ENCODE peak calls at places on chromosome 1, in ten cellular contexts. One of them, this sample, is unnamed.

GRCh38 chr1:34787461-34788420 is 5.1 kb upstream of the GJA4 start:
- DNase-seq in foreskin fibroblast: no peak
- DNase-seq in choroid plexus epithelial cell: peak
- DNase-seq in stomach: no peak
- DNase-seq in CD8-positive, alpha-beta T cell: no peak
- DNase-seq in fibroblast of lung: peak
- DNase-seq in heart left ventricle: no peak
- DNase-seq in OCI-LY7: peak
- DNase-seq in lung: no peak
- DNase-seq in cardiac fibroblast: peak
- DNase-seq in this sample: no peak

GRCh38 chr1:161864577-161864976 is 98.5 kb downstream of the ATF6 start:
- DNase-seq in stomach: no peak
- DNase-seq in foreskin fibroblast: peak
- DNase-seq in CD8-positive, alpha-beta T cell: no peak
- DNase-seq in heart left ventricle: no peak
- DNase-seq in OCI-LY7: no peak
- DNase-seq in choroid plexus epithelial cell: peak
- DNase-seq in fibroblast of lung: peak
- DNase-seq in lung: no peak
- DNase-seq in cardiac fibroblast: peak
- DNase-seq in this sample: no peak

GRCh38 chr1:183244466-183244865 is 58.4 kb downstream of the LAMC2 start:
- DNase-seq in lung: peak
- DNase-seq in stomach: peak
- DNase-seq in OCI-LY7: no peak
- DNase-seq in CD8-positive, alpha-beta T cell: no peak
- DNase-seq in choroid plexus epithelial cell: peak
- DNase-seq in fibroblast of lung: no peak
- DNase-seq in cardiac fibroblast: peak
- DNase-seq in heart left ventricle: peak
- DNase-seq in foreskin fibroblast: peak
- DNase-seq in this sample: no peak

GRCh38 chr1:95033843-95034242 is 38.9 kb downstream of the ALG14 start:
- DNase-seq in OCI-LY7: no peak
- DNase-seq in cardiac fibroblast: no peak
- DNase-seq in choroid plexus epithelial cell: no peak
- DNase-seq in heart left ventricle: no peak
- DNase-seq in foreskin fibroblast: no peak
- DNase-seq in CD8-positive, alpha-beta T cell: no peak
- DNase-seq in stomach: no peak
- DNase-seq in fibroblast of lung: peak
- DNase-seq in lung: no peak
- DNase-seq in this sample: no peak

GRCh38 chr1:239247299-239247698 is 139.1 kb upstream of the CHRM3 start:
- DNase-seq in CD8-positive, alpha-beta T cell: no peak
- DNase-seq in heart left ventricle: no peak
- DNase-seq in OCI-LY7: no peak
- DNase-seq in foreskin fibroblast: no peak
- DNase-seq in cardiac fibroblast: peak
- DNase-seq in stomach: no peak
- DNase-seq in lung: no peak
- DNase-seq in choroid plexus epithelial cell: peak
- DNase-seq in fibroblast of lung: peak
- DNase-seq in this sample: no peak

GRCh38 chr1:110787328-110788071 is 85.4 kb upstream of the CD53 start:
- DNase-seq in cardiac fibroblast: no peak
- DNase-seq in stomach: no peak
- DNase-seq in fibroblast of lung: no peak
- DNase-seq in lung: no peak
- DNase-seq in foreskin fibroblast: no peak
- DNase-seq in CD8-positive, alpha-beta T cell: no peak
- DNase-seq in OCI-LY7: peak
- DNase-seq in heart left ventricle: no peak
- DNase-seq in choroid plexus epithelial cell: no peak
- DNase-seq in this sample: no peak

GRCh38 chr1:239547987-239548386 is 161.6 kb downstream of the CHRM3 start:
- DNase-seq in fibroblast of lung: peak
- DNase-seq in stomach: no peak
- DNase-seq in foreskin fibroblast: no peak
- DNase-seq in choroid plexus epithelial cell: no peak
- DNase-seq in OCI-LY7: no peak
- DNase-seq in heart left ventricle: no peak
- DNase-seq in lung: no peak
- DNase-seq in cardiac fibroblast: no peak
- DNase-seq in CD8-positive, alpha-beta T cell: no peak
- DNase-seq in this sample: no peak

GRCh38 chr1:178727014-178727895 is 2.2 kb downstream of the RALGPS2 start:
- DNase-seq in OCI-LY7: peak
- DNase-seq in stomach: no peak
- DNase-seq in CD8-positive, alpha-beta T cell: no peak
- DNase-seq in choroid plexus epithelial cell: no peak
- DNase-seq in fibroblast of lung: peak
- DNase-seq in lung: no peak
- DNase-seq in heart left ventricle: no peak
- DNase-seq in cardiac fibroblast: peak
- DNase-seq in foreskin fibroblast: no peak
- DNase-seq in this sample: no peak

GRCh38 chr1:14539309-14539708 is 59.2 kb upstream of the KAZN start:
- DNase-seq in fibroblast of lung: no peak
- DNase-seq in cardiac fibroblast: no peak
- DNase-seq in heart left ventricle: no peak
- DNase-seq in CD8-positive, alpha-beta T cell: no peak
- DNase-seq in OCI-LY7: no peak
- DNase-seq in foreskin fibroblast: no peak
- DNase-seq in lung: no peak
- DNase-seq in stomach: no peak
- DNase-seq in choroid plexus epithelial cell: no peak
- DNase-seq in this sample: no peak

GRCh38 chr1:14539953-14540563 is 58.4 kb upstream of the KAZN start:
- DNase-seq in stomach: no peak
- DNase-seq in fibroblast of lung: no peak
- DNase-seq in choroid plexus epithelial cell: no peak
- DNase-seq in OCI-LY7: peak
- DNase-seq in heart left ventricle: no peak
- DNase-seq in foreskin fibroblast: no peak
- DNase-seq in lung: no peak
- DNase-seq in CD8-positive, alpha-beta T cell: no peak
- DNase-seq in cardiac fibroblast: no peak
- DNase-seq in this sample: no peak

GRCh38 chr1:14541348-14541747 is 57.1 kb upstream of the KAZN start:
- DNase-seq in cardiac fibroblast: no peak
- DNase-seq in foreskin fibroblast: no peak
- DNase-seq in stomach: no peak
- DNase-seq in CD8-positive, alpha-beta T cell: no peak
- DNase-seq in lung: no peak
- DNase-seq in fibroblast of lung: no peak
- DNase-seq in choroid plexus epithelial cell: no peak
- DNase-seq in heart left ventricle: no peak
- DNase-seq in OCI-LY7: no peak
- DNase-seq in this sample: no peak

GRCh38 chr1:14535619-14536355 is 62.7 kb upstream of the KAZN start:
- DNase-seq in heart left ventricle: no peak
- DNase-seq in choroid plexus epithelial cell: no peak
- DNase-seq in OCI-LY7: no peak
- DNase-seq in lung: no peak
- DNase-seq in fibroblast of lung: no peak
- DNase-seq in CD8-positive, alpha-beta T cell: no peak
- DNase-seq in foreskin fibroblast: no peak
- DNase-seq in stomach: no peak
- DNase-seq in cardiac fibroblast: no peak
- DNase-seq in this sample: no peak

GRCh38 chr1:14538335-14538734 is 60.1 kb upstream of the KAZN start:
- DNase-seq in CD8-positive, alpha-beta T cell: no peak
- DNase-seq in foreskin fibroblast: no peak
- DNase-seq in cardiac fibroblast: no peak
- DNase-seq in fibroblast of lung: no peak
- DNase-seq in stomach: no peak
- DNase-seq in heart left ventricle: no peak
- DNase-seq in lung: no peak
- DNase-seq in OCI-LY7: no peak
- DNase-seq in choroid plexus epithelial cell: peak
- DNase-seq in this sample: no peak
- TF ChIP-seq CTCF in CD8-positive, alpha-beta T cell: no peak
- TF ChIP-seq CTCF in foreskin fibroblast: no peak
- TF ChIP-seq CTCF in cardiac fibroblast: no peak
- TF ChIP-seq CTCF in fibroblast of lung: peak
- TF ChIP-seq CTCF in stomach: no peak
- TF ChIP-seq CTCF in heart left ventricle: no peak
- TF ChIP-seq CTCF in lung: no peak
- TF ChIP-seq CTCF in OCI-LY7: peak
- TF ChIP-seq CTCF in choroid plexus epithelial cell: peak
- TF ChIP-seq CTCF in this sample: peak

GRCh38 chr1:93433407-93433961 is 14.4 kb upstream of the FNBP1L start:
- DNase-seq in foreskin fibroblast: no peak
- DNase-seq in fibroblast of lung: no peak
- DNase-seq in stomach: peak
- DNase-seq in choroid plexus epithelial cell: no peak
- DNase-seq in lung: no peak
- DNase-seq in OCI-LY7: peak
- DNase-seq in CD8-positive, alpha-beta T cell: no peak
- DNase-seq in cardiac fibroblast: no peak
- DNase-seq in heart left ventricle: no peak
- DNase-seq in this sample: no peak
- TF ChIP-seq CTCF in foreskin fibroblast: no peak
- TF ChIP-seq CTCF in fibroblast of lung: no peak
- TF ChIP-seq CTCF in stomach: no peak
- TF ChIP-seq CTCF in choroid plexus epithelial cell: peak
- TF ChIP-seq CTCF in lung: no peak
- TF ChIP-seq CTCF in OCI-LY7: peak
- TF ChIP-seq CTCF in CD8-positive, alpha-beta T cell: no peak
- TF ChIP-seq CTCF in cardiac fibroblast: peak
- TF ChIP-seq CTCF in heart left ventricle: no peak
- TF ChIP-seq CTCF in this sample: peak

GRCh38 chr1:214213136-214213535 is 67.8 kb upstream of the SMYD2 start:
- DNase-seq in foreskin fibroblast: no peak
- DNase-seq in choroid plexus epithelial cell: no peak
- DNase-seq in fibroblast of lung: peak
- DNase-seq in CD8-positive, alpha-beta T cell: no peak
- DNase-seq in lung: no peak
- DNase-seq in cardiac fibroblast: no peak
- DNase-seq in stomach: no peak
- DNase-seq in OCI-LY7: no peak
- DNase-seq in heart left ventricle: no peak
- DNase-seq in this sample: no peak
- TF ChIP-seq CTCF in foreskin fibroblast: no peak
- TF ChIP-seq CTCF in choroid plexus epithelial cell: no peak
- TF ChIP-seq CTCF in fibroblast of lung: no peak
- TF ChIP-seq CTCF in CD8-positive, alpha-beta T cell: no peak
- TF ChIP-seq CTCF in lung: no peak
- TF ChIP-seq CTCF in cardiac fibroblast: no peak
- TF ChIP-seq CTCF in stomach: no peak
- TF ChIP-seq CTCF in OCI-LY7: no peak
- TF ChIP-seq CTCF in heart left ventricle: no peak
- TF ChIP-seq CTCF in this sample: no peak

GRCh38 chr1:46187106-46187869 is 10.9 kb downstream of the POMGNT1 start:
- DNase-seq in heart left ventricle: no peak
- DNase-seq in CD8-positive, alpha-beta T cell: no peak
- DNase-seq in OCI-LY7: no peak
- DNase-seq in lung: no peak
- DNase-seq in cardiac fibroblast: no peak
- DNase-seq in fibroblast of lung: no peak
- DNase-seq in stomach: peak
- DNase-seq in foreskin fibroblast: no peak
- DNase-seq in choroid plexus epithelial cell: no peak
- DNase-seq in this sample: no peak

GRCh38 chr1:46191033-46191701 is 7.1 kb downstream of the POMGNT1 start:
- DNase-seq in lung: no peak
- DNase-seq in CD8-positive, alpha-beta T cell: no peak
- DNase-seq in stomach: no peak
- DNase-seq in choroid plexus epithelial cell: peak
- DNase-seq in foreskin fibroblast: no peak
- DNase-seq in heart left ventricle: no peak
- DNase-seq in cardiac fibroblast: no peak
- DNase-seq in OCI-LY7: no peak
- DNase-seq in fibroblast of lung: no peak
- DNase-seq in this sample: no peak

GRCh38 chr1:46190539-46190938 is 7.7 kb downstream of the POMGNT1 start:
- DNase-seq in choroid plexus epithelial cell: no peak
- DNase-seq in foreskin fibroblast: no peak
- DNase-seq in stomach: peak
- DNase-seq in CD8-positive, alpha-beta T cell: no peak
- DNase-seq in lung: peak
- DNase-seq in cardiac fibroblast: no peak
- DNase-seq in OCI-LY7: no peak
- DNase-seq in fibroblast of lung: no peak
- DNase-seq in heart left ventricle: no peak
- DNase-seq in this sample: no peak

GRCh38 chr1:46186076-46186475 is 9.8 kb upstream of the P3R3URF start:
- DNase-seq in stomach: no peak
- DNase-seq in CD8-positive, alpha-beta T cell: no peak
- DNase-seq in cardiac fibroblast: no peak
- DNase-seq in fibroblast of lung: no peak
- DNase-seq in foreskin fibroblast: no peak
- DNase-seq in heart left ventricle: no peak
- DNase-seq in choroid plexus epithelial cell: no peak
- DNase-seq in OCI-LY7: no peak
- DNase-seq in lung: no peak
- DNase-seq in this sample: no peak

DNA sequence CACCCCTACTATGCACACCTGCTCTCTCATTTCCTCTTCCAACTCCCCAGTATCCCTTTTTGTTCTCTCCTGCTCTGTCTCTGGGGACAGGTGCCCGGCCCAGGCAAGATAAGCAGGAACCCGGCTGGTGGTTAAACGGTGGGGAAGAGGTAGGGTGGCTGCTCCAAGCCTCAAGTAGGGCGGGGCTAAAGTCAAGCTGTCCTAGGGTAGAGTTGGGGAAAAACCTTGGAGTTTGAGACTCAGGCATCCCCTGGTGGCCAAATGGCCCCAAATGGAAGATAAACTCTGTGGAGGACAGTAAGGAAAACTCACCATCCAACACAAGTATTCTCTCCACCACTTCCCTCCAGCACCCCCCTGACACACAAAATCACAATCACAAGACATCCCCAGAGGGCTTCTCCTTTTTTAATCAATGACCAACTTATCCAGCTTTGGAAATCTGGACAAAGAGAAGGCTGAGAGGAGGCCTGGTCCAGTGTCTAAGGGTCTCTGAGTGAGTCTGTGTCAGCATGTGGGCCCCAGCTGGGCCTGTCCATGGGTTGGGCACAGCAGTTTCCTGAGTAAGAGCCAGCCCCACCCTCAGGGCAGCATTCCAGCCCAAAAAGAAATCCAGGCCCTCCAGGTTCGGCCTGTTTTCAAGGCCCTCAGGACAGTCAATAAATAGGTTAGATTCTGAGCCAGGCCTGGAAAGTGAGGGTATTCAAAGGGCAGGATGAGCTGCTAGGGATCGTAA is 9.8 kb downstream of the POMGNT1 start:
- DNase-seq in stomach: peak
- DNase-seq in CD8-positive, alpha-beta T cell: no peak
- DNase-seq in foreskin fibroblast: peak
- DNase-seq in cardiac fibroblast: no peak
- DNase-seq in choroid plexus epithelial cell: no peak
- DNase-seq in lung: peak
- DNase-seq in heart left ventricle: no peak
- DNase-seq in fibroblast of lung: no peak
- DNase-seq in OCI-LY7: no peak
- DNase-seq in this sample: no peak
- TF ChIP-seq CTCF in stomach: no peak
- TF ChIP-seq CTCF in CD8-positive, alpha-beta T cell: no peak
- TF ChIP-seq CTCF in foreskin fibroblast: peak
- TF ChIP-seq CTCF in cardiac fibroblast: no peak
- TF ChIP-seq CTCF in choroid plexus epithelial cell: peak
- TF ChIP-seq CTCF in lung: no peak
- TF ChIP-seq CTCF in heart left ventricle: no peak
- TF ChIP-seq CTCF in fibroblast of lung: no peak
- TF ChIP-seq CTCF in OCI-LY7: no peak
- TF ChIP-seq CTCF in this sample: peak

GRCh38 chr1:27487927-27488522 is 1.9 kb downstream of the WASF2 start:
- DNase-seq in foreskin fibroblast: no peak
- DNase-seq in heart left ventricle: no peak
- DNase-seq in stomach: no peak
- DNase-seq in lung: no peak
- DNase-seq in CD8-positive, alpha-beta T cell: no peak
- DNase-seq in choroid plexus epithelial cell: peak
- DNase-seq in cardiac fibroblast: peak
- DNase-seq in fibroblast of lung: no peak
- DNase-seq in OCI-LY7: peak
- DNase-seq in this sample: no peak
- TF ChIP-seq CTCF in foreskin fibroblast: no peak
- TF ChIP-seq CTCF in heart left ventricle: no peak
- TF ChIP-seq CTCF in stomach: no peak
- TF ChIP-seq CTCF in lung: no peak
- TF ChIP-seq CTCF in CD8-positive, alpha-beta T cell: no peak
- TF ChIP-seq CTCF in choroid plexus epithelial cell: no peak
- TF ChIP-seq CTCF in cardiac fibroblast: no peak
- TF ChIP-seq CTCF in fibroblast of lung: no peak
- TF ChIP-seq CTCF in OCI-LY7: no peak
- TF ChIP-seq CTCF in this sample: no peak